ENCODE peak calls at places on chromosomes 7 and 10, in seven cellular contexts. G, Z, B, Y, L, N and I are unnamed samples.

GRCh38 chr7:121872831-121873764 is at the start of gene PTPRZ1:
- DNase-seq in Y (no peak), B (no peak), Z (no peak), N (peak; percentile 30), G (no peak), L (peak; percentile 55), I (no peak)

GRCh38 chr7:10401793-10402192 is 571.9 kb upstream of the PHF14 start:
- DNase-seq in B (no peak), N (no peak), G (no peak), Y (no peak), Z (no peak), L (no peak), I (no peak)

GRCh38 chr10:33335550-33335799 is 1.0 kb upstream of the NRP1 start:
- DNase-seq in Y (no peak), L (peak; percentile 69), B (no peak), Z (no peak), N (no peak), G (no peak), I (no peak)

GRCh38 chr7:24980695-24981543 is 941 bp upstream of the OSBPL3 start:
- DNase-seq in G (peak; percentile 47), Z (no peak), N (no peak), L (peak; percentile 73), B (no peak), Y (no peak), I (no peak)

GRCh38 chr10:21497177-21497807 is 28.2 kb downstream of the SKIDA1 start:
- DNase-seq in G (peak; percentile 94), N (peak; percentile 72), B (peak; percentile 66), L (peak; percentile 86), Z (no peak), Y (no peak), I (no peak)

GRCh38 chr7:19397917-19398316 is 252.7 kb upstream of the FERD3L start:
- DNase-seq in B (no peak), L (no peak), G (no peak), Y (no peak), Z (no peak), N (no peak), I (peak; percentile 26)

GRCh38 chr7:23011222-23011924 is 2.6 kb downstream of the HYCC1 start:
- DNase-seq in L (no peak), N (no peak), G (no peak), Y (no peak), Z (no peak), B (no peak), I (no peak)

GRCh38 chr7:70417061-70417655 is 714.8 kb upstream of the GALNT17 start:
- DNase-seq in B (no peak), G (no peak), Y (no peak), L (peak; percentile 15), N (no peak), Z (no peak), I (no peak)

GRCh38 chr10:35453855-35454532 is 117.7 kb downstream of the CCNY start:
- DNase-seq in B (no peak), Z (no peak), G (no peak), N (no peak), L (peak; percentile 88), Y (no peak), I (no peak)